ENCODE peak calls at places on chromosomes 1 and 21, in four cellular contexts. A is LoVo, P is psoas muscle, E is H4. S is an unnamed sample.

GRCh38 chr1:156050376-156050775 is 3.2 kb downstream of the UBQLN4 start:
- DNase-seq in A (no peak), P (peak), E (no peak), S (no peak)

GRCh38 chr1:117590273-117590925 is 15.4 kb upstream of the TENT5C start:
- DNase-seq in A (no peak), P (no peak), E (no peak), S (no peak)

GRCh38 chr1:24463756-24464377 is 38.8 kb upstream of the RCAN3 start:
- DNase-seq in A (no peak), P (no peak), E (no peak), S (no peak)

GRCh38 chr1:164823486-164824279 is 264.7 kb downstream of the PBX1 start:
- DNase-seq in A (no peak), P (no peak), E (peak), S (no peak)

GRCh38 chr1:112673589-112674439 is 645 bp upstream of the MOV10 start:
- DNase-seq in A (peak), P (no peak), E (peak), S (peak)

GRCh38 chr1:224407546-224408293 is 26.9 kb downstream of the WDR26 start:
- DNase-seq in A (no peak), P (no peak), E (no peak), S (peak)

GRCh38 chr1:225467193-225468020 is 39.6 kb upstream of the LBR start:
- DNase-seq in A (no peak), P (peak), E (no peak), S (no peak)

GRCh38 chr1:67689267-67690017 is 4.4 kb downstream of the GADD45A start:
- DNase-seq in A (no peak), P (no peak), E (no peak), S (no peak)

GRCh38 chr21:31801551-31802234 is 69.8 kb upstream of the SCAF4 start:
- DNase-seq in A (no peak), P (no peak), E (no peak), S (no peak)

GRCh38 chr1:53641481-53642214 is 97.3 kb downstream of the GLIS1 start:
- DNase-seq in A (no peak), P (no peak), E (no peak), S (no peak)

GRCh38 chr1:53210352-53210751 is 10.1 kb downstream of the CZIB start:
- DNase-seq in A (no peak), P (no peak), E (no peak), S (no peak)

GRCh38 chr1:49465486-49466185 is 558.1 kb downstream of the AGBL4 start:
- DNase-seq in A (peak), P (no peak), E (no peak), S (no peak)

GRCh38 chr1:68000191-68000590 is 50.2 kb downstream of the DIRAS3 start:
- DNase-seq in A (no peak), P (no peak), E (no peak), S (no peak)

GRCh38 chr1:156129687-156130577 is 15.4 kb downstream of the LMNA start:
- DNase-seq in A (peak), P (peak), E (peak), S (peak)

GRCh38 chr1:7493711-7494110 is 277.4 kb upstream of the VAMP3 start:
- DNase-seq in A (no peak), P (no peak), E (no peak), S (no peak)